ENCODE peak calls at places on chromosomes 2 and 18, in six cellular contexts. V is A673, M is lower leg skin, J is neural crest cell, Q is A549, H is Peyer's patch. L is an unnamed sample.

GRCh38 chr18:73768043-73768442 is 379.6 kb downstream of the FBXO15 start:
- DNase-seq in V (no peak), M (no peak), J (no peak), Q (no peak), H (no peak), L (no peak)

GRCh38 chr2:18651842-18652774 is 62.7 kb upstream of the NT5C1B start:
- DNase-seq in V (no peak), M (no peak), J (no peak), Q (no peak), H (no peak), L (no peak)

GRCh38 chr2:100606740-100607343 is 44.0 kb downstream of the PDCL3 start:
- DNase-seq in V (peak; percentile 59), M (no peak), J (peak; percentile 45), Q (peak; percentile 56), H (no peak), L (peak; percentile 45)

GRCh38 chr2:44952806-44953685 is 11.5 kb downstream of the SIX3 start:
- DNase-seq in V (no peak), M (no peak), J (no peak), Q (no peak), H (no peak), L (no peak)

GRCh38 chr18:41144444-41144843 is 810.6 kb upstream of the PIK3C3 start:
- DNase-seq in V (no peak), M (no peak), J (no peak), Q (no peak), H (no peak), L (no peak)

GRCh38 chr2:10327896-10328666 is 25.4 kb downstream of the HPCAL1 start:
- DNase-seq in V (no peak), M (no peak), J (no peak), Q (no peak), H (peak; percentile 66), L (no peak)

GRCh38 chr2:2939078-2939795 is 438.4 kb downstream of the EIPR1 start:
- DNase-seq in V (no peak), M (no peak), J (no peak), Q (no peak), H (no peak), L (no peak)

GRCh38 chr2:188786368-188786781 is 187.8 kb upstream of the COL3A1 start:
- DNase-seq in V (peak; percentile 76), M (no peak), J (no peak), Q (no peak), H (no peak), L (no peak)

GRCh38 chr2:41535575-41535974 is 512.2 kb upstream of the PKDCC start:
- DNase-seq in V (no peak), M (no peak), J (no peak), Q (no peak), H (no peak), L (no peak)

GRCh38 chr18:48032876-48033769 is 102.7 kb upstream of the SMAD2 start:
- DNase-seq in V (no peak), M (no peak), J (no peak), Q (no peak), H (no peak), L (no peak)

GRCh38 chr2:54599914-54600313 is 123.5 kb upstream of the EML6 start:
- DNase-seq in V (no peak), M (peak; percentile 88), J (no peak), Q (no peak), H (peak; percentile 65), L (no peak)

GRCh38 chr2:86226780-86227520 is 27.7 kb downstream of the MRPL35 start:
- DNase-seq in V (no peak), M (no peak), J (no peak), Q (no peak), H (no peak), L (no peak)

GRCh38 chr2:86226069-86226468 is 26.8 kb downstream of the MRPL35 start:
- DNase-seq in V (no peak), M (no peak), J (no peak), Q (no peak), H (no peak), L (no peak)

GRCh38 chr2:86224645-86225355 is 25.5 kb downstream of the MRPL35 start:
- DNase-seq in V (no peak), M (no peak), J (no peak), Q (no peak), H (no peak), L (no peak)

GRCh38 chr2:86223682-86224560 is 24.7 kb downstream of the MRPL35 start:
- DNase-seq in V (no peak), M (no peak), J (no peak), Q (no peak), H (no peak), L (peak; percentile 72)

GRCh38 chr2:86225581-86225980 is 26.3 kb downstream of the MRPL35 start:
- DNase-seq in V (no peak), M (no peak), J (no peak), Q (no peak), H (no peak), L (no peak)
- TF ChIP-seq CTCF in V (no peak), M (no peak), J (no peak), Q (no peak), H (no peak), L (no peak)

GRCh38 chr2:172427256-172427989 is at the start of gene ITGA6:
- DNase-seq in V (peak; percentile 56), M (no peak), J (peak; percentile 80), Q (peak; percentile 70), H (peak; percentile 97), L (peak; percentile 33)
- TF ChIP-seq CTCF in V (peak; percentile 19), M (no peak), J (peak; percentile 35), Q (no peak), H (peak; percentile 49), L (no peak)

DNA sequence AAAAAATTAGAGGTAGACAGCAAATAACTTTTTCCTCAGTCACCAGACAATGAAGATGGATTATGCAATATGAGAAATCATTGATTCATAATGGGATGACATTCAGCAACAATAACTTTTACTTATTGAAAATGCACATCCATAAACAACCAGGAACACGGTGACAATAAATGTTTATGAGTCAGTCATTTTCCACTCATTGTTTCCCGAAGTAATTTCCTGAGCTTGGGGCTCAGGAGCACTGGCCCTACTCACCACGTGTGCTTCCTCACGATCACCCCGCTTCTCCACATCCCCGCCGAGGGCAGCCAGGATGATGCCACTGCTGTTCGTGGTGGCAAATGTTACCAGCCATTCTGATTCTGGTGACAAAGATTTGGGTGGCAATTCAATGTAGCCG is 156.3 kb downstream of the LAMA1 start:
- DNase-seq in V (no peak), M (no peak), J (no peak), Q (no peak), H (no peak), L (no peak)
- TF ChIP-seq CTCF in V (no peak), M (no peak), J (no peak), Q (no peak), H (no peak), L (no peak)

DNA sequence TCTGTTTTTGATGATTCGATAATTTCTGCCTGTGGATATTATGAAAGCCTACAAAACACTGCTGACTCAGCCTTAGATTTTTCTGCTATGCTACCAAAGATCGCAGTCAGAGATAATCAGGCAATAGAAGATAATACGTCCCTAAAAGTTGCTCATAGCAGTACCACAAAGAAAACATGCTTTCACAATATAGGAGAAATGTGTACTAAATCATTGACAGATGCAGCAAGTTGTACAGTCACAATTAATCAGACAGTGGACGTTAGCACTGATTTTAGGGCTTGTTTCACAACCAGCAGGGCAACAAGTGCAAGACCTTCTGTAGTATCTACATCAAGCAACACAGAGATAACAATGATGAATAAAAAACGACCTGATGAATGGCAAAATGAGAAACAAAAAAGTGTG is 19.5 kb downstream of the RBM44 start:
- DNase-seq in V (peak; percentile 49), M (no peak), J (no peak), Q (no peak), H (no peak), L (no peak)
- TF ChIP-seq CTCF in V (no peak), M (no peak), J (no peak), Q (no peak), H (no peak), L (no peak)

GRCh38 chr2:84741182-84741822 is 139.6 kb downstream of the TRABD2A start:
- DNase-seq in V (peak; percentile 49), M (no peak), J (no peak), Q (peak; percentile 6), H (no peak), L (no peak)
- TF ChIP-seq CTCF in V (peak; percentile 46), M (no peak), J (peak; percentile 27), Q (no peak), H (no peak), L (peak; percentile 28)

GRCh38 chr2:237627463-237628321 is at the start of gene LRRFIP1:
- DNase-seq in V (peak; percentile 37), M (no peak), J (no peak), Q (no peak), H (no peak), L (peak; percentile 76)
- TF ChIP-seq CTCF in V (no peak), M (no peak), J (peak; percentile 24), Q (peak; percentile 8), H (no peak), L (no peak)

L was measured in D721Med.